ENCODE peak calls at places on chromosomes 1 and 21, in six cellular contexts. X is B cell, F is choroid plexus epithelial cell, Y is lung, D is thoracic aorta, K is GM12865. S is an unnamed sample.

GRCh38 chr1:225842074-225842473 is 32.1 kb downstream of the EPHX1 start:
- DNase-seq in X (no peak), F (no peak), Y (no peak), D (no peak), K (no peak), S (no peak)

GRCh38 chr1:10939654-10940450 is 72.6 kb upstream of the TARDBP start:
- DNase-seq in X (no peak), F (peak; percentile 26), Y (no peak), D (no peak), K (peak; percentile 88), S (peak; percentile 87)

GRCh38 chr21:41876928-41877652 is 2.1 kb downstream of the PRDM15 start:
- DNase-seq in X (no peak), F (no peak), Y (no peak), D (no peak), K (no peak), S (no peak)

GRCh38 chr1:193654951-193655705 is 468.7 kb upstream of the B3GALT2 start:
- DNase-seq in X (no peak), F (no peak), Y (no peak), D (no peak), K (no peak), S (no peak)

GRCh38 chr1:18256318-18257235 is 149.0 kb downstream of the IGSF21 start:
- DNase-seq in X (no peak), F (peak; percentile 14), Y (peak; percentile 50), D (no peak), K (peak; percentile 42), S (peak; percentile 41)

GRCh38 chr1:109299087-109299983 is 7.5 kb downstream of the MYBPHL start:
- DNase-seq in X (no peak), F (peak; percentile 97), Y (no peak), D (no peak), K (no peak), S (no peak)

GRCh38 chr1:118200836-118201235 is 15.8 kb upstream of the SPAG17 start:
- DNase-seq in X (no peak), F (no peak), Y (no peak), D (no peak), K (no peak), S (no peak)

GRCh38 chr1:167671727-167672511 is 41.9 kb downstream of the RCSD1 start:
- DNase-seq in X (no peak), F (peak; percentile 69), Y (no peak), D (no peak), K (peak; percentile 43), S (no peak)

GRCh38 chr1:174626031-174627020 is 178.6 kb downstream of the GPR52 start:
- DNase-seq in X (no peak), F (peak; percentile 77), Y (no peak), D (no peak), K (no peak), S (no peak)

GRCh38 chr1:9689011-9689706 is 37.6 kb downstream of the PIK3CD start:
- DNase-seq in X (peak; percentile 78), F (peak; percentile 67), Y (peak; percentile 84), D (peak; percentile 37), K (peak; percentile 88), S (peak; percentile 94)

GRCh38 chr1:9687876-9688582 is 36.5 kb downstream of the PIK3CD start:
- DNase-seq in X (no peak), F (peak; percentile 40), Y (no peak), D (no peak), K (peak; percentile 23), S (no peak)

GRCh38 chr1:9688599-9688998 is 37.1 kb downstream of the PIK3CD start:
- DNase-seq in X (no peak), F (no peak), Y (no peak), D (no peak), K (no peak), S (no peak)

GRCh38 chr1:9685833-9686232 is 34.3 kb downstream of the PIK3CD start:
- DNase-seq in X (no peak), F (no peak), Y (no peak), D (no peak), K (no peak), S (no peak)

DNA sequence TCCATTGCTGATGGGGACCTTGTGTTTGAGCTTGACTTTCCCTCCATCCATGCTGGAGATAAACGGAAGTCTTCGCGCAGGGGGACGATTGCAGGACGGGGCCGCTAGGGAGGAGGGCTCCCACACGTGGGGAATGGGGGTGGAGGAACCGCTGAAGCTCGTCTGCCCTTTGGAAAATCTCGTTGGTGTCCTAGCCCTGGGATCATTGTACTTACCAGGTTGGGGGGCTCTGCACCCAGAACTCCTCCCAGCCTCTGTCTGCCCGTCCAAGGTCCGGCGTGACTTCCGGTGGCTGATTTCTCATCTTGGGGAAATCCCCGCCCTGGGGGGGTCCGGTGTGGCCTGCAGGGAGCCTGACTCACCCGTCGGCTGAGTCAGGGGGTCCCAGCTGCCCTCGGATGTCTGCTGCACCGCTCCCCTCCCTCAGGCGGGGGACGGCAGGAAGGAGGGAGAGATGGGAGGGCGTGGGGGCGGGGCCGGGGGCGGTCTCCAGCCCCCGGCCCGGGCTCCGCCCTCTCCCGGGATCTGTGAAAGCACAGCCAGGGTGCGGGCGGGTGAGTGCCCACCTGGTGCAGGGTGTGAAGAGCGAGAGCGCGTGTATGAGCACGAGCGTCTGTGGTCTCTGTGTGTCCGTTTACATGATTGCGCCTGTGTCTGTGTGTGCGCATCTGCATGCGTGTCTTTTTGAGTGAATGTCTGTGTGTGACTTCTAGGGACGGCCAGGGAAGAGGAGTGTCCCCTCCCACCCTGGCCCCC is 35.8 kb downstream of the PIK3CD start:
- DNase-seq in X (peak; percentile 65), F (peak; percentile 77), Y (peak; percentile 38), D (peak; percentile 33), K (peak; percentile 76), S (peak; percentile 72)
- TF ChIP-seq CTCF in X (no peak), F (no peak), Y (no peak), D (peak; percentile 22), K (peak; percentile 10), S (no peak)

GRCh38 chr1:150410582-150411101 is 46.7 kb downstream of the RPRD2 start:
- DNase-seq in X (no peak), F (peak; percentile 29), Y (no peak), D (no peak), K (no peak), S (no peak)

GRCh38 chr1:150420560-150421265 is 56.8 kb downstream of the RPRD2 start:
- DNase-seq in X (no peak), F (peak; percentile 28), Y (no peak), D (no peak), K (no peak), S (no peak)

GRCh38 chr1:150414592-150414991 is 50.6 kb downstream of the RPRD2 start:
- DNase-seq in X (no peak), F (no peak), Y (no peak), D (no peak), K (no peak), S (no peak)

GRCh38 chr1:150415800-150416199 is 51.9 kb downstream of the RPRD2 start:
- DNase-seq in X (no peak), F (no peak), Y (no peak), D (no peak), K (no peak), S (no peak)
- TF ChIP-seq CTCF in X (no peak), F (no peak), Y (no peak), D (no peak), K (no peak), S (no peak)

GRCh38 chr1:3869751-3870301 is 12.6 kb downstream of the DFFB start:
- DNase-seq in X (no peak), F (peak; percentile 88), Y (no peak), D (no peak), K (peak; percentile 18), S (no peak)
- TF ChIP-seq CTCF in X (no peak), F (peak; percentile 59), Y (no peak), D (no peak), K (no peak), S (no peak)

GRCh38 chr1:63624911-63625310 is 31.7 kb downstream of the PGM1 start:
- DNase-seq in X (no peak), F (peak; percentile 75), Y (no peak), D (no peak), K (no peak), S (no peak)
- TF ChIP-seq CTCF in X (no peak), F (peak; percentile 48), Y (no peak), D (peak; percentile 41), K (no peak), S (no peak)

GRCh38 chr1:160369087-160369486 is 2.2 kb downstream of the NHLH1 start:
- DNase-seq in X (no peak), F (no peak), Y (no peak), D (no peak), K (no peak), S (no peak)
- TF ChIP-seq CTCF in X (no peak), F (no peak), Y (no peak), D (no peak), K (no peak), S (no peak)

GRCh38 chr1:67124455-67124854 is 10.3 kb downstream of the C1orf141 start:
- DNase-seq in X (no peak), F (no peak), Y (no peak), D (no peak), K (no peak), S (no peak)
- TF ChIP-seq CTCF in X (no peak), F (no peak), Y (no peak), D (no peak), K (no peak), S (no peak)

DNA sequence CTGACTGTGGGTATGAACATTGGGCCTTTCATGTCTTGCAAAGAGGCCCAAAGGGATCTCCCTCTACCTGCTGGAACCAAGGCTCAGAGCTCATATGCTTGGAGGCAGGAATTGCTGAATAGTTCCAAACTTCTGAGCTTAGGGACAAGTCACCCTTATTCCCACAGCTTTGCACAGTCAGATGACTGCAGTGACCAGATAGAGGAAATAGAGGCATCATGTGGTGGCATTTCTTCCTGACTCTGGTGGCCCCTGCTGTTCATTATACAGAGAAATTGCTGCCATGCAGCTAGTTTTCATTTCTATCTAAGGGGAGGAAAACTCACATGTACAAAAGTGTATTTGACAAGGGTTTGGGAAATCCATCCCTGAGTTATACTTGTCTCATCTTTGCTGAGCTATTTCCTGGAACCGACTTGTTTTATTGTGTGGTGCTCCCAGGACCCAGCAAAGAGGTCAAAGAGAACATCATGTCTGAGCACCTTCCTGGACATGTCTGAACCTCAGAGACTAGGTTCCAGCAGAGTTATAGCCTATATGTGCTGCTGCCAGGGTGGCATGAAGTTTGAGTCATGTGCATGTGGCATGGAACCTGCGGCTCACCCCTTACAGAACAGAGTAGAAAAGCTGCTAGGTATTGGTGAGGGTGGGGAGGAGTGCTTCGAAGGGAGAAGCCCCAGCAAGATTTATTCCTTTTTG is 131.2 kb downstream of the PIK3R3 start:
- DNase-seq in X (no peak), F (no peak), Y (peak; percentile 25), D (no peak), K (no peak), S (no peak)
- TF ChIP-seq CTCF in X (no peak), F (no peak), Y (no peak), D (no peak), K (no peak), S (no peak)

DNA sequence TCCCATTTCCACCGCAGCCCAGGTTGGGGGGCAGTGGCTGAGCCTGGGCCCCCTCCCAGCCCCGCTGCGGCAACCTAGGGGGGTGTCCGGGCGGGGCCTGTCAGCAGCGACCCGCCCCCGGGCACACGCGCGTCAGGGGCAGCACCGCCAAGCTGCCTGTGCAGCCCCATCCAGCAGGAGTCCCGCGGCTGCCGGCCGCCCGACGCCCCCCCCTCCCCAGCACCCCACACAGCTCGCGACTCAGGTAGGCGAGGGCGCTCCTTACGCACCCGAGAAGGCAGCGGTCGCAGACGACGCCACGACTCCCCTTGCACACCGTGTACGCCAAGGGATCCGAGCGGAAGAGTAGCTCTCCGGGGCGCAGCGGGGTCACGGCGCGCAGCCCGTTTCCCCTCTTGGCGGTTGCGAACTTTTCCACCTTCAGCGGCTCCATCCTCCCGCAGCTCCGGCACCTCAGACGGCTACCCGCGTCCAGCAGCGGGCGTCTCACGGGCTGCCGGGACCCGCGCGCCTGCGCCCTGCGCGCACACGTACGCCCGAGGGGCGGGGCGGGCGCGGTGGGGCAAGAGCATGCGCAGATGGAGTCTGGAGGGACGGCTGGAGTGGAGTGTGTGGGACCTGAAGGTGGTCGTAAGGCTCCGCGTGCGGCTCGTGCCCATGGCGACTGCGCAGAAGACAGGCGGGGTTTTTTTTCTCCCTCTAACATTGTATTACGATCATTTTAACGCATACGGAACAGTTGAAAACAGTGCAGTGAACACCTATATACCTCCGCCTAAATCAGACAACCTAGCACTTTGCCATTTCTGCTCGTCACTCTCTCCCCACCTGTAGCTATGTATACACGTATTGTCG is at the start of gene SMYD3:
- DNase-seq in X (peak; percentile 75), F (peak; percentile 72), Y (peak; percentile 70), D (no peak), K (peak; percentile 88), S (peak; percentile 93)
- TF ChIP-seq CTCF in X (no peak), F (peak; percentile 24), Y (no peak), D (peak; percentile 17), K (no peak), S (peak; percentile 22)

S was measured in GM13977.